ENCODE peak calls at places on chromosomes 16 and 17, in four cellular contexts. T is adrenal gland; O is left ventricle myocardium inferior; E is CD8-positive, alpha-beta memory T cell. Y is an unnamed sample. For H3K27me3 and H3K36me3, the result is how much of the 10 kb centered on the place peaks cover.

GRCh38 chr17:83189673-83190385 is 110.4 kb downstream of the METRNL start:
- DNase-seq in O (peak), E (no peak), T (no peak), Y (peak)

GRCh38 chr16:24853169-24853824 is 7.5 kb downstream of the SLC5A11 start:
- DNase-seq in E (no peak), O (no peak), T (no peak), Y (peak)

GRCh38 chr17:7281953-7282751 is 634 bp downstream of the SLC2A4 start:
- DNase-seq in O (peak), E (no peak), T (peak), Y (no peak)

GRCh38 chr17:69170377-69170776 is 28.7 kb upstream of the ABCA6 start:
- DNase-seq in E (no peak), O (no peak), T (no peak), Y (no peak)

GRCh38 chr17:11898526-11899235 is 98.6 kb downstream of the ZNF18 start:
- DNase-seq in O (no peak), T (no peak), E (no peak), Y (no peak)

GRCh38 chr16:2531696-2532493 is 687 bp upstream of the CEMP1 start:
- DNase-seq in T (peak), O (peak), E (peak), Y (peak)

GRCh38 chr16:56710181-56710737 is 19.7 kb upstream of the NUP93 start:
- DNase-seq in T (no peak), O (no peak), E (no peak), Y (no peak)

GRCh38 chr17:77692571-77693161 is 265.8 kb upstream of the TNRC6C start:
- DNase-seq in T (peak), O (no peak), E (peak), Y (peak)

GRCh38 chr16:48366165-48367093 is 18.8 kb downstream of the SIAH1 start:
- DNase-seq in E (peak), T (peak), O (no peak), Y (peak)

GRCh38 chr16:87791295-87792204 is 25.8 kb upstream of the KLHDC4 start:
- DNase-seq in T (no peak), O (no peak), E (no peak), Y (peak)

GRCh38 chr16:1639282-1639681 is 27.1 kb downstream of the CRAMP1 start:
- DNase-seq in T (no peak), O (no peak), E (no peak), Y (no peak)

GRCh38 chr17:3981455-3981854 is 17.2 kb upstream of the ATP2A3 start:
- DNase-seq in O (no peak), E (no peak), T (no peak), Y (no peak)

GRCh38 chr17:27400991-27401390 is 55.3 kb upstream of the KSR1 start:
- DNase-seq in O (no peak), T (no peak), E (no peak), Y (no peak)

GRCh38 chr17:6546069-6546718 is 10.2 kb downstream of the PITPNM3 start:
- DNase-seq in T (no peak), E (no peak), O (no peak), Y (peak)

GRCh38 chr17:62892069-62892675 is 73.9 kb upstream of the TANC2 start:
- DNase-seq in O (no peak), E (no peak), T (no peak), Y (no peak)

GRCh38 chr16:88070341-88070740 is 119.1 kb downstream of the BANP start:
- DNase-seq in O (no peak), T (no peak), E (no peak), Y (no peak)

GRCh38 chr16:80045944-80046660 is 445.6 kb upstream of the MAF start:
- DNase-seq in O (no peak), E (no peak), T (no peak), Y (no peak)

GRCh38 chr16:23407436-23408125 is 45.4 kb downstream of the COG7 start:
- DNase-seq in O (no peak), E (no peak), T (no peak), Y (no peak)

GRCh38 chr16:84054916-84055315 is 12.3 kb upstream of the SLC38A8 start:
- DNase-seq in O (no peak), T (no peak), E (no peak), Y (no peak)

GRCh38 chr17:45262516-45263476 is 902 bp upstream of the SPATA32 start:
- DNase-seq in E (no peak), T (no peak), O (no peak), Y (peak)

GRCh38 chr17:49976163-49976827 is 7.3 kb downstream of the DLX4 start:
- DNase-seq in O (no peak), E (no peak), T (no peak), Y (no peak)

GRCh38 chr17:49977463-49978389 is 8.7 kb downstream of the DLX4 start:
- DNase-seq in T (no peak), O (no peak), E (no peak), Y (peak)

GRCh38 chr17:49976828-49977202 is 7.8 kb downstream of the DLX4 start:
- DNase-seq in E (no peak), T (no peak), O (no peak), Y (no peak)

GRCh38 chr17:49979748-49980479 is 10.9 kb downstream of the DLX4 start:
- DNase-seq in O (no peak), E (no peak), T (no peak), Y (peak)

DNA sequence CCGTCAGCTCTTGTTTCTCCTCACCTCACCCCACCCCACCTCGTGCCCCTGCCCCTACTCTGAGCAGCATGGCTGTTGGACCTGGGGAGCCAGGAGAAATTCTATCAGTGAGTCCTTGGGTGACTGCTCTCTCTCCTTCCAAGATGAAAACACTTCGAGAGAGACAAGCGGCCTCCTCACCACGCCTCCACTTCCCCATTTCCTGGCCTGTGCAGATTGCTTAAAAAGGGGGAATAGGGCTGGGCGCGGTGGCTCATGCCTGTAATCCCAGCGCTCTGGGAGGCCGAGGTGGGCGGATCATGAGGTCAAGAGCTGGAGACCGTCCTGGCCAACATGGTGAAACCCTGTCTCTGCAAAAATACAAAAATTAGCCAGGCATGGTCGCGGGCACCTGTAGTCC is 9.5 kb downstream of the DLX4 start:
- DNase-seq in E (no peak), T (no peak), O (no peak), Y (peak)
- H3K27me3 ChIP-seq in E (under half), T (under half), O (half or more), Y (under half)

GRCh38 chr17:79303641-79304205 is 229.1 kb downstream of the ENGASE start:
- DNase-seq in O (no peak), T (no peak), E (no peak), Y (no peak)

GRCh38 chr17:79306688-79307323 is 232.2 kb downstream of the ENGASE start:
- DNase-seq in O (peak), E (no peak), T (no peak), Y (no peak)

GRCh38 chr17:79305376-79305775 is 230.8 kb downstream of the ENGASE start:
- DNase-seq in O (no peak), T (no peak), E (no peak), Y (no peak)

GRCh38 chr17:79305831-79306687 is 231.4 kb downstream of the ENGASE start:
- DNase-seq in O (peak), E (no peak), T (peak), Y (no peak)

GRCh38 chr17:79304907-79305306 is 230.3 kb downstream of the ENGASE start:
- DNase-seq in E (no peak), O (no peak), T (no peak), Y (no peak)
- H3K36me3 ChIP-seq in E (under half), O (under half), T (under half), Y (under half)

GRCh38 chr17:37736428-37736827 is 8.4 kb downstream of the HNF1B start:
- DNase-seq in T (no peak), E (no peak), O (no peak), Y (no peak)

GRCh38 chr17:37732313-37732712 is 12.5 kb downstream of the HNF1B start:
- DNase-seq in E (no peak), T (no peak), O (no peak), Y (no peak)

GRCh38 chr17:37737081-37737480 is 7.8 kb downstream of the HNF1B start:
- DNase-seq in E (no peak), O (no peak), T (no peak), Y (no peak)

GRCh38 chr17:37737971-37738370 is 6.9 kb downstream of the HNF1B start:
- DNase-seq in E (no peak), T (no peak), O (no peak), Y (no peak)

GRCh38 chr17:37735165-37735564 is 9.7 kb downstream of the HNF1B start:
- DNase-seq in O (no peak), T (no peak), E (no peak), Y (no peak)
- H3K27me3 ChIP-seq in O (half or more), T (under half), E (under half), Y (under half)

DNA sequence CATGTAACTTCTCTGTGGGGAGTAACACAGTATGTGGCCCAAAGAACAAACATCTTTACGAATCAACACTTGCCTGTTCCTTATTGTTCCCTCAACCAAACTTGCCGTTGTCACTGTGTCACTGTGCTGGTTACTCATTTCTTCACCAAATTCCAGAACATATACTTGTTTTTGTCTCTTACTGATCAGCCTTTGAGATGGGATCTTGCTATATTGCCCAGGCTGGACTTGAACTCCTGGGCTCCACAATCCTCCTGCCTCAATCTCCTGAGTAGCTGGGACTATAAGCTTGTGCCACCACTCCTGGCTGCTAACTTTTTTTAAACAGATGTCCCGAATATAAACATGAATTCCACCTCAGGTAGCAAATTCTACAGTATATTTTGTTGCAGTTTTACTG is 115.1 kb downstream of the PARN start:
- DNase-seq in T (no peak), O (no peak), E (no peak), Y (no peak)
- H3K36me3 ChIP-seq in T (under half), O (under half), E (under half), Y (under half)

GRCh38 chr17:76445697-76446448 is 7.1 kb downstream of the UBE2O start:
- DNase-seq in E (no peak), O (no peak), T (no peak), Y (no peak)
- H3K27me3 ChIP-seq in E (under half), O (under half), T (under half), Y (under half)

GRCh38 chr17:40027614-40028012 is 12.4 kb downstream of the CSF3 start:
- DNase-seq in O (no peak), E (no peak), T (no peak), Y (no peak)
- H3K36me3 ChIP-seq in O (half or more), E (under half), T (half or more), Y (half or more)

GRCh38 chr17:48556534-48557401 is 11.9 kb upstream of the HOXB2 start:
- DNase-seq in T (no peak), O (no peak), E (no peak), Y (no peak)

GRCh38 chr17:48554412-48555090 is 9.6 kb upstream of the HOXB2 start:
- DNase-seq in T (no peak), E (no peak), O (no peak), Y (no peak)

GRCh38 chr17:48555616-48556533 is 11.0 kb upstream of the HOXB2 start:
- DNase-seq in E (no peak), O (no peak), T (no peak), Y (no peak)

GRCh38 chr17:48553837-48554236 is 8.9 kb upstream of the HOXB2 start:
- DNase-seq in E (no peak), T (no peak), O (no peak), Y (no peak)

DNA sequence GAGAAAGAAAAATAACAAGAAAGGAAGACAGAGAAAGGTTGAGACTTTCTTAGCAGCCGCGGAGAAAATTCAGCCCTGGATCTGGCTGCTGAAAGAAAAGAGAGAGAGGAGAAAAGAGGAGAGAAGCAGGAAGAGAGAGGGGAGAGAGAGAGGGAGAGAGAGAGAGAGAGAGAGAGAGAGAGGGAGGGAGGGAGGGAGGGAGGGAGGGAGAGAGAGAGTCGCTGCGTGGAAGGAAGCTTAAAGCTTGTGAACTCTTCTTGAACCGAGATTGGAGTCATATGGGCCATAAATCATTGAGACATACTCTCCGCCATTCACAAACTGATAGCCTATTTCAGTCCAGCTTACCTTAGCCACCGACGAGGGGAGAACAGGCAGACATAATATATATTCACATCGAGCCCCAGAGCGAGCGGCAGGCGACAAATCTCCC is 10.3 kb upstream of the HOXB2 start:
- DNase-seq in T (peak), O (no peak), E (no peak), Y (peak)
- H3K27me3 ChIP-seq in T (under half), O (half or more), E (under half), Y (under half)

Y was measured in MG63.